ENCODE peak calls at places on chromosomes 3 and 15, in six cellular contexts. One of them, this sample, is unnamed.

GRCh38 chr3:126634803-126635202 is 20.1 kb downstream of the TXNRD3 start:
- DNase-seq in IMR-90: no peak
- DNase-seq in heart right ventricle: no peak
- DNase-seq in transverse colon: no peak
- DNase-seq in stomach: no peak
- DNase-seq in psoas muscle: no peak
- DNase-seq in this sample: no peak

GRCh38 chr15:88124199-88124598 is 132.3 kb downstream of the NTRK3 start:
- DNase-seq in stomach: no peak
- DNase-seq in psoas muscle: no peak
- DNase-seq in heart right ventricle: no peak
- DNase-seq in IMR-90: no peak
- DNase-seq in transverse colon: no peak
- DNase-seq in this sample: no peak

GRCh38 chr15:63505842-63506222 is 1.4 kb downstream of the USP3 start:
- DNase-seq in stomach: no peak
- DNase-seq in heart right ventricle: no peak
- DNase-seq in psoas muscle: no peak
- DNase-seq in transverse colon: no peak
- DNase-seq in IMR-90: no peak
- DNase-seq in this sample: no peak

GRCh38 chr3:56484525-56485024 is 16.3 kb upstream of the ERC2 start:
- DNase-seq in transverse colon: no peak
- DNase-seq in IMR-90: no peak
- DNase-seq in heart right ventricle: no peak
- DNase-seq in psoas muscle: no peak
- DNase-seq in stomach: no peak
- DNase-seq in this sample: no peak

GRCh38 chr3:188432826-188433525 is 279.0 kb downstream of the LPP start:
- DNase-seq in heart right ventricle: no peak
- DNase-seq in stomach: peak; percentile 45
- DNase-seq in IMR-90: peak; percentile 59
- DNase-seq in psoas muscle: no peak
- DNase-seq in transverse colon: no peak
- DNase-seq in this sample: no peak

GRCh38 chr15:33021806-33022389 is 172.6 kb downstream of the FMN1 start:
- DNase-seq in transverse colon: no peak
- DNase-seq in stomach: no peak
- DNase-seq in heart right ventricle: no peak
- DNase-seq in psoas muscle: no peak
- DNase-seq in IMR-90: peak; percentile 75
- DNase-seq in this sample: peak; percentile 42

GRCh38 chr15:48579945-48580671 is 65.4 kb downstream of the FBN1 start:
- DNase-seq in IMR-90: peak; percentile 27
- DNase-seq in transverse colon: no peak
- DNase-seq in heart right ventricle: no peak
- DNase-seq in stomach: no peak
- DNase-seq in psoas muscle: no peak
- DNase-seq in this sample: no peak

GRCh38 chr15:98286200-98286599 is 325.7 kb downstream of the ARRDC4 start:
- DNase-seq in heart right ventricle: no peak
- DNase-seq in stomach: no peak
- DNase-seq in IMR-90: no peak
- DNase-seq in psoas muscle: no peak
- DNase-seq in transverse colon: no peak
- DNase-seq in this sample: no peak

GRCh38 chr15:62119224-62119925 is 45.7 kb downstream of the C2CD4B start:
- DNase-seq in stomach: no peak
- DNase-seq in heart right ventricle: no peak
- DNase-seq in IMR-90: peak; percentile 97
- DNase-seq in transverse colon: no peak
- DNase-seq in psoas muscle: no peak
- DNase-seq in this sample: no peak

GRCh38 chr3:178097576-178097975 is 438.7 kb upstream of the KCNMB2 start:
- DNase-seq in psoas muscle: no peak
- DNase-seq in transverse colon: no peak
- DNase-seq in stomach: no peak
- DNase-seq in IMR-90: peak; percentile 95
- DNase-seq in heart right ventricle: no peak
- DNase-seq in this sample: no peak

GRCh38 chr15:98001663-98002194 is 41.2 kb downstream of the ARRDC4 start:
- DNase-seq in psoas muscle: no peak
- DNase-seq in IMR-90: no peak
- DNase-seq in stomach: no peak
- DNase-seq in heart right ventricle: no peak
- DNase-seq in transverse colon: no peak
- DNase-seq in this sample: no peak

GRCh38 chr15:67992834-67993233 is 61.3 kb upstream of the PIAS1 start:
- DNase-seq in transverse colon: peak; percentile 31
- DNase-seq in heart right ventricle: no peak
- DNase-seq in stomach: peak; percentile 45
- DNase-seq in psoas muscle: no peak
- DNase-seq in IMR-90: no peak
- DNase-seq in this sample: no peak

GRCh38 chr3:74301058-74301457 is 313.4 kb downstream of the CNTN3 start:
- DNase-seq in IMR-90: no peak
- DNase-seq in heart right ventricle: no peak
- DNase-seq in psoas muscle: no peak
- DNase-seq in transverse colon: no peak
- DNase-seq in stomach: no peak
- DNase-seq in this sample: no peak

GRCh38 chr15:83127547-83128150 is 20.2 kb downstream of the TM6SF1 start:
- DNase-seq in heart right ventricle: no peak
- DNase-seq in stomach: no peak
- DNase-seq in transverse colon: no peak
- DNase-seq in psoas muscle: no peak
- DNase-seq in IMR-90: no peak
- DNase-seq in this sample: no peak

GRCh38 chr3:116770815-116771450 is 61.4 kb downstream of the TUSC7 start:
- DNase-seq in psoas muscle: peak; percentile 55
- DNase-seq in stomach: peak; percentile 62
- DNase-seq in transverse colon: peak; percentile 66
- DNase-seq in IMR-90: peak; percentile 80
- DNase-seq in heart right ventricle: peak; percentile 13
- DNase-seq in this sample: peak; percentile 14

GRCh38 chr3:53694648-53695356 is 151.4 kb downstream of the CHDH start:
- DNase-seq in psoas muscle: no peak
- DNase-seq in IMR-90: no peak
- DNase-seq in heart right ventricle: no peak
- DNase-seq in stomach: peak; percentile 3
- DNase-seq in transverse colon: no peak
- DNase-seq in this sample: no peak

GRCh38 chr3:53693441-53693840 is 152.8 kb downstream of the CHDH start:
- DNase-seq in heart right ventricle: no peak
- DNase-seq in stomach: no peak
- DNase-seq in IMR-90: no peak
- DNase-seq in transverse colon: no peak
- DNase-seq in psoas muscle: no peak
- DNase-seq in this sample: no peak

GRCh38 chr3:53694051-53694450 is 152.2 kb downstream of the CHDH start:
- DNase-seq in IMR-90: no peak
- DNase-seq in heart right ventricle: no peak
- DNase-seq in psoas muscle: no peak
- DNase-seq in transverse colon: no peak
- DNase-seq in stomach: no peak
- DNase-seq in this sample: no peak

GRCh38 chr3:53700441-53700840 is 145.8 kb downstream of the CHDH start:
- DNase-seq in heart right ventricle: no peak
- DNase-seq in IMR-90: no peak
- DNase-seq in transverse colon: no peak
- DNase-seq in psoas muscle: no peak
- DNase-seq in stomach: no peak
- DNase-seq in this sample: no peak

GRCh38 chr3:53696401-53697172 is 149.6 kb downstream of the CHDH start:
- DNase-seq in IMR-90: no peak
- DNase-seq in transverse colon: no peak
- DNase-seq in stomach: no peak
- DNase-seq in psoas muscle: no peak
- DNase-seq in heart right ventricle: no peak
- DNase-seq in this sample: no peak
- TF ChIP-seq CTCF in IMR-90: no peak
- TF ChIP-seq CTCF in transverse colon: no peak
- TF ChIP-seq CTCF in stomach: no peak
- TF ChIP-seq CTCF in psoas muscle: no peak
- TF ChIP-seq CTCF in heart right ventricle: no peak
- TF ChIP-seq CTCF in this sample: no peak

GRCh38 chr3:118628704-118629341 is 405.8 kb downstream of the IGSF11 start:
- DNase-seq in stomach: peak; percentile 58
- DNase-seq in IMR-90: peak; percentile 72
- DNase-seq in heart right ventricle: peak; percentile 16
- DNase-seq in transverse colon: peak; percentile 58
- DNase-seq in psoas muscle: peak; percentile 46
- DNase-seq in this sample: peak; percentile 32
- TF ChIP-seq CTCF in stomach: peak; percentile 71
- TF ChIP-seq CTCF in IMR-90: peak; percentile 79
- TF ChIP-seq CTCF in heart right ventricle: peak; percentile 69
- TF ChIP-seq CTCF in transverse colon: peak; percentile 75
- TF ChIP-seq CTCF in psoas muscle: peak; percentile 47
- TF ChIP-seq CTCF in this sample: peak; percentile 94

DNA sequence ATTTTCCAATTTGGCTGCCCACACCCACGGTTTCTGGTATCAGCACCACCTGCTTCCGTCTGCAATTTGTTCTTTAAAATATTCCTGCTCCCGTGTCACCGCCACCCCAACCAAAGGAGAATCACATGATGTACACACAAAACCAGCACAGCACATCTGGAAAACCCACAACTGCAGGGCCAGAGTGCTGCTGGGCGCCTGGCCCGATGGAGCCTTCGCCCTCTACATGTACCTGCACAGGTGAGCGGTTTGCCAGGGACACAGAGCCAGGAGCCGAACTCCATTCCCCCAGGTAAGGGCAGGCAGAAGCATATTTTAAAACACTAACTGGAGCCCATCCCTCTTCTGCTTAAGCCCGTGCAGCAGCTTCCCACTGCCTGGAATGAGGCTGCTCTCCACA is 75.6 kb downstream of the ADAMTS17 start:
- DNase-seq in psoas muscle: no peak
- DNase-seq in stomach: peak; percentile 11
- DNase-seq in heart right ventricle: no peak
- DNase-seq in transverse colon: no peak
- DNase-seq in IMR-90: no peak
- DNase-seq in this sample: no peak
- TF ChIP-seq CTCF in psoas muscle: no peak
- TF ChIP-seq CTCF in stomach: no peak
- TF ChIP-seq CTCF in heart right ventricle: no peak
- TF ChIP-seq CTCF in transverse colon: no peak
- TF ChIP-seq CTCF in IMR-90: no peak
- TF ChIP-seq CTCF in this sample: no peak

GRCh38 chr15:58522391-58522790 is 90.6 kb downstream of the LIPC start:
- DNase-seq in psoas muscle: no peak
- DNase-seq in heart right ventricle: peak; percentile 63
- DNase-seq in IMR-90: no peak
- DNase-seq in transverse colon: no peak
- DNase-seq in stomach: no peak
- DNase-seq in this sample: no peak
- TF ChIP-seq CTCF in psoas muscle: no peak
- TF ChIP-seq CTCF in heart right ventricle: no peak
- TF ChIP-seq CTCF in IMR-90: no peak
- TF ChIP-seq CTCF in transverse colon: no peak
- TF ChIP-seq CTCF in stomach: no peak
- TF ChIP-seq CTCF in this sample: no peak

GRCh38 chr3:38842266-38842965 is 26.4 kb upstream of the SCN10A start:
- DNase-seq in transverse colon: no peak
- DNase-seq in heart right ventricle: no peak
- DNase-seq in IMR-90: no peak
- DNase-seq in psoas muscle: no peak
- DNase-seq in stomach: no peak
- DNase-seq in this sample: no peak

GRCh38 chr3:38837358-38837757 is 21.3 kb upstream of the SCN10A start:
- DNase-seq in heart right ventricle: no peak
- DNase-seq in stomach: no peak
- DNase-seq in IMR-90: no peak
- DNase-seq in transverse colon: no peak
- DNase-seq in psoas muscle: no peak
- DNase-seq in this sample: no peak

GRCh38 chr3:38843898-38844297 is 27.9 kb upstream of the SCN10A start:
- DNase-seq in psoas muscle: no peak
- DNase-seq in transverse colon: no peak
- DNase-seq in heart right ventricle: no peak
- DNase-seq in IMR-90: peak; percentile 70
- DNase-seq in stomach: no peak
- DNase-seq in this sample: no peak

GRCh38 chr3:38836561-38836960 is 20.5 kb upstream of the SCN10A start:
- DNase-seq in IMR-90: no peak
- DNase-seq in psoas muscle: no peak
- DNase-seq in transverse colon: no peak
- DNase-seq in stomach: no peak
- DNase-seq in heart right ventricle: no peak
- DNase-seq in this sample: no peak

DNA sequence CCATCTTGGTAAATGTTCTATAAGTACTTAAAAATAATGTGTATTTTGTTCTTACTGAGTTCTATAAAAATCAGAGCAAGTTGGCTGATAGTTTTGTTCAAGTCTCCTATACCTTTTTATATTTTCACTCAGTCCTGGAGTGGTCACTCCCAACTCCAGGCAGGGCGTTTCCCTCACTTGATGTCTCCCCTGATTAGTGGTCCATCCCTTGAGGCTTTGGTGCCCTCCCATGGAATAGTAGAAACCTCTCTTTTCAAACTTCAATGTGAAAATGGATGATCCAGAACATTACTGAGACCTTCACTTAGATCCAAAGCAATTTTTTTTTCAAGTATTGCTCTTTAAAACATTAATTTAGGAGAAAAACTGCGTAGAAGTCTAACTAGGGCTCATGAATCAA is 25.0 kb upstream of the SCN10A start:
- DNase-seq in transverse colon: no peak
- DNase-seq in heart right ventricle: no peak
- DNase-seq in stomach: no peak
- DNase-seq in psoas muscle: no peak
- DNase-seq in IMR-90: no peak
- DNase-seq in this sample: no peak
- TF ChIP-seq CTCF in transverse colon: no peak
- TF ChIP-seq CTCF in heart right ventricle: no peak
- TF ChIP-seq CTCF in stomach: no peak
- TF ChIP-seq CTCF in psoas muscle: no peak
- TF ChIP-seq CTCF in IMR-90: peak; percentile 32
- TF ChIP-seq CTCF in this sample: no peak